ENCODE peak calls at places on chromosome 22, in seven cellular contexts. One of them, this sample, is unnamed.

GRCh38 chr22:44802071-44802700 is 49.8 kb downstream of the ARHGAP8 start:
- DNase-seq in mucosa of descending colon: no peak
- DNase-seq in hypothalamus: no peak
- DNase-seq in left cardiac atrium: no peak
- DNase-seq in adipocyte: no peak
- DNase-seq in AG08395: no peak
- DNase-seq in amniotic stem cell: no peak
- DNase-seq in this sample: no peak

GRCh38 chr22:38753894-38754246 is 1.9 kb downstream of the SUN2 start:
- DNase-seq in hypothalamus: no peak
- DNase-seq in AG08395: no peak
- DNase-seq in mucosa of descending colon: no peak
- DNase-seq in adipocyte: no peak
- DNase-seq in amniotic stem cell: no peak
- DNase-seq in left cardiac atrium: no peak
- DNase-seq in this sample: no peak

GRCh38 chr22:36595154-36595553 is 66.2 kb upstream of the EIF3D start:
- DNase-seq in hypothalamus: no peak
- DNase-seq in AG08395: no peak
- DNase-seq in left cardiac atrium: no peak
- DNase-seq in adipocyte: no peak
- DNase-seq in amniotic stem cell: no peak
- DNase-seq in mucosa of descending colon: no peak
- DNase-seq in this sample: no peak

GRCh38 chr22:22959147-22959827 is 71.7 kb downstream of the IGLL5 start:
- DNase-seq in mucosa of descending colon: peak; percentile 95
- DNase-seq in hypothalamus: peak; percentile 79
- DNase-seq in amniotic stem cell: peak; percentile 72
- DNase-seq in left cardiac atrium: peak; percentile 76
- DNase-seq in AG08395: peak; percentile 64
- DNase-seq in adipocyte: peak; percentile 92
- DNase-seq in this sample: peak; percentile 37

GRCh38 chr22:43910178-43910695 is 13.4 kb upstream of the PNPLA3 start:
- DNase-seq in amniotic stem cell: no peak
- DNase-seq in hypothalamus: no peak
- DNase-seq in adipocyte: no peak
- DNase-seq in left cardiac atrium: no peak
- DNase-seq in AG08395: no peak
- DNase-seq in mucosa of descending colon: no peak
- DNase-seq in this sample: no peak

GRCh38 chr22:40572976-40573375 is 63.5 kb downstream of the MRTFA start:
- DNase-seq in left cardiac atrium: no peak
- DNase-seq in mucosa of descending colon: no peak
- DNase-seq in amniotic stem cell: no peak
- DNase-seq in hypothalamus: no peak
- DNase-seq in adipocyte: peak; percentile 70
- DNase-seq in AG08395: no peak
- DNase-seq in this sample: no peak

GRCh38 chr22:24588756-24589481 is 4.0 kb downstream of the LRRC75B start:
- DNase-seq in mucosa of descending colon: no peak
- DNase-seq in left cardiac atrium: no peak
- DNase-seq in AG08395: no peak
- DNase-seq in amniotic stem cell: no peak
- DNase-seq in adipocyte: no peak
- DNase-seq in hypothalamus: no peak
- DNase-seq in this sample: no peak

GRCh38 chr22:31098633-31099110 is 8.7 kb downstream of the SELENOM start:
- DNase-seq in adipocyte: no peak
- DNase-seq in hypothalamus: no peak
- DNase-seq in mucosa of descending colon: peak; percentile 75
- DNase-seq in AG08395: peak; percentile 41
- DNase-seq in left cardiac atrium: peak; percentile 68
- DNase-seq in amniotic stem cell: no peak
- DNase-seq in this sample: no peak

GRCh38 chr22:37210041-37210803 is 2.1 kb downstream of the SSTR3 start:
- DNase-seq in amniotic stem cell: no peak
- DNase-seq in AG08395: no peak
- DNase-seq in left cardiac atrium: peak; percentile 19
- DNase-seq in adipocyte: no peak
- DNase-seq in mucosa of descending colon: no peak
- DNase-seq in hypothalamus: no peak
- DNase-seq in this sample: no peak

GRCh38 chr22:44331881-44332714 is 19.3 kb upstream of the SHISAL1 start:
- DNase-seq in mucosa of descending colon: no peak
- DNase-seq in AG08395: peak; percentile 47
- DNase-seq in adipocyte: peak; percentile 87
- DNase-seq in left cardiac atrium: no peak
- DNase-seq in hypothalamus: peak; percentile 21
- DNase-seq in amniotic stem cell: no peak
- DNase-seq in this sample: no peak

GRCh38 chr22:18088825-18089568 is 11.2 kb downstream of the PEX26 start:
- DNase-seq in adipocyte: no peak
- DNase-seq in AG08395: no peak
- DNase-seq in left cardiac atrium: no peak
- DNase-seq in hypothalamus: peak; percentile 39
- DNase-seq in amniotic stem cell: no peak
- DNase-seq in mucosa of descending colon: peak; percentile 62
- DNase-seq in this sample: no peak

GRCh38 chr22:33300165-33300564 is 242.0 kb upstream of the SYN3 start:
- DNase-seq in amniotic stem cell: no peak
- DNase-seq in left cardiac atrium: no peak
- DNase-seq in AG08395: no peak
- DNase-seq in adipocyte: no peak
- DNase-seq in hypothalamus: no peak
- DNase-seq in mucosa of descending colon: no peak
- DNase-seq in this sample: no peak

GRCh38 chr22:20573830-20574615 is 66.6 kb downstream of the MED15 start:
- DNase-seq in hypothalamus: no peak
- DNase-seq in left cardiac atrium: no peak
- DNase-seq in amniotic stem cell: no peak
- DNase-seq in AG08395: no peak
- DNase-seq in adipocyte: no peak
- DNase-seq in mucosa of descending colon: no peak
- DNase-seq in this sample: no peak

This sample was measured in activated effector memory CD4-positive, alpha-beta T cell treated with Interleukin-2 at 50 U/mL for 16 hours.